ENCODE peak calls at places on chromosomes 6 and 20, in six cellular contexts. D is NCI-H1694 treated with DMSO at 0.1 percent for 48 hours; X is HTR-8/SVneo; R is mesothelial cell of epicardium; L is CD8-positive, alpha-beta T cell; W is T-helper 17 cell. P is an unnamed sample.

GRCh38 chr20:57435105-57435497 is 43.9 kb downstream of the RBM38 start:
- DNase-seq in D (no peak), X (no peak), R (no peak), L (no peak), W (no peak), P (no peak)

GRCh38 chr6:1966713-1967112 is 278.7 kb downstream of the GMDS start:
- DNase-seq in D (no peak), X (no peak), R (no peak), L (no peak), W (no peak), P (no peak)

GRCh38 chr6:64817525-64817924 is 889.5 kb downstream of the EYS start:
- DNase-seq in D (peak; percentile 47), X (no peak), R (no peak), L (no peak), W (no peak), P (no peak)

GRCh38 chr6:165664553-165665383 is 1.7 kb upstream of the PDE10A start:
- DNase-seq in D (no peak), X (no peak), R (no peak), L (no peak), W (no peak), P (no peak)

GRCh38 chr6:112027942-112028674 is 25.8 kb upstream of the CCN6 start:
- DNase-seq in D (no peak), X (no peak), R (no peak), L (peak; percentile 67), W (no peak), P (no peak)

GRCh38 chr20:46117704-46118467 is at the start of gene CD40:
- DNase-seq in D (no peak), X (peak; percentile 89), R (peak; percentile 61), L (peak; percentile 79), W (peak; percentile 52), P (peak; percentile 93)

GRCh38 chr20:63475209-63475608 is 2.8 kb upstream of the KCNQ2 start:
- DNase-seq in D (no peak), X (peak; percentile 67), R (no peak), L (no peak), W (no peak), P (no peak)

GRCh38 chr6:145099713-145100112 is 635.6 kb downstream of the EPM2A start:
- DNase-seq in D (no peak), X (no peak), R (no peak), L (no peak), W (no peak), P (no peak)

GRCh38 chr6:16762265-16762546 is 946 bp upstream of the ATXN1 start:
- DNase-seq in D (no peak), X (no peak), R (no peak), L (no peak), W (no peak), P (no peak)

GRCh38 chr6:165858571-165858970 is 195.5 kb upstream of the PDE10A start:
- DNase-seq in D (no peak), X (no peak), R (no peak), L (no peak), W (no peak), P (no peak)

GRCh38 chr20:59042151-59042795 is at the start of gene PRELID3B:
- DNase-seq in D (no peak), X (peak; percentile 61), R (no peak), L (no peak), W (peak; percentile 21), P (no peak)

GRCh38 chr6:35202066-35202546 is 11.7 kb upstream of the SCUBE3 start:
- DNase-seq in D (no peak), X (no peak), R (no peak), L (no peak), W (no peak), P (no peak)

GRCh38 chr20:54382419-54382818 is 93.0 kb upstream of the DOK5 start:
- DNase-seq in D (no peak), X (no peak), R (no peak), L (no peak), W (no peak), P (no peak)